ENCODE peak calls at places on chromosomes 4 and X, in eight cellular contexts. U is IMR-90, D is AG04450, E is psoas muscle, M is upper lobe of right lung, H is HCT116, G is breast epithelium, Q is cardiac muscle cell. I is an unnamed sample.

GRCh38 chr4:144575181-144575580 is 70.8 kb upstream of the HHIP start:
- DNase-seq in U (no peak), D (no peak), E (no peak), M (no peak), H (no peak), G (no peak), Q (peak), I (no peak)

GRCh38 chr4:165204462-165204830 is 2.9 kb upstream of the KLHL2 start:
- DNase-seq in U (peak), D (peak), E (no peak), M (no peak), H (no peak), G (no peak), Q (no peak), I (no peak)

GRCh38 chr4:865121-865465 is 39.2 kb upstream of the CPLX1 start:
- DNase-seq in U (no peak), D (no peak), E (no peak), M (no peak), H (no peak), G (no peak), Q (no peak), I (no peak)

GRCh38 chr4:155038459-155038858 is 170.0 kb upstream of the NPY2R start:
- DNase-seq in U (no peak), D (no peak), E (no peak), M (no peak), H (no peak), G (no peak), Q (no peak), I (no peak)

GRCh38 chrX:1914606-1915365 is 299.9 kb downstream of the ASMT start:
- DNase-seq in U (no peak), D (no peak), E (no peak), M (no peak), H (no peak), G (no peak), Q (no peak), I (no peak)

GRCh38 chr4:186770446-186771175 is 47.0 kb upstream of the FAT1 start:
- DNase-seq in U (peak), D (peak), E (no peak), M (no peak), H (no peak), G (no peak), Q (no peak), I (no peak)

GRCh38 chr4:87973283-87974169 is 2.0 kb upstream of the SPP1 start:
- DNase-seq in U (peak), D (peak), E (peak), M (no peak), H (peak), G (peak), Q (peak), I (no peak)

GRCh38 chrX:149527705-149528104 is 13.1 kb upstream of the EOLA1 start:
- DNase-seq in U (peak), D (no peak), E (no peak), M (no peak), H (no peak), G (no peak), Q (peak), I (no peak)

GRCh38 chrX:16873106-16873505 is 2.9 kb upstream of the RBBP7 start:
- DNase-seq in U (no peak), D (no peak), E (no peak), M (no peak), H (no peak), G (no peak), Q (no peak), I (no peak)

GRCh38 chrX:20252392-20253231 is 14.1 kb downstream of the RPS6KA3 start:
- DNase-seq in U (peak), D (no peak), E (peak), M (peak), H (peak), G (no peak), Q (peak), I (peak)

GRCh38 chr4:147943159-147943638 is 211.3 kb downstream of the ARHGAP10 start:
- DNase-seq in U (no peak), D (no peak), E (no peak), M (no peak), H (no peak), G (no peak), Q (no peak), I (no peak)

GRCh38 chr4:15077969-15078368 is 75.7 kb downstream of the CPEB2 start:
- DNase-seq in U (peak), D (peak), E (no peak), M (no peak), H (no peak), G (no peak), Q (no peak), I (no peak)

GRCh38 chr4:114178392-114178791 is 198.9 kb upstream of the ARSJ start:
- DNase-seq in U (no peak), D (no peak), E (no peak), M (no peak), H (no peak), G (no peak), Q (no peak), I (no peak)

GRCh38 chrX:15854080-15854655 is 445 bp downstream of the AP1S2 start:
- DNase-seq in U (no peak), D (no peak), E (peak), M (peak), H (no peak), G (peak), Q (peak), I (peak)

GRCh38 chrX:10974920-10975319 is 136.2 kb upstream of the HCCS start:
- DNase-seq in U (no peak), D (no peak), E (no peak), M (no peak), H (no peak), G (no peak), Q (no peak), I (no peak)

GRCh38 chr4:3871881-3872833 is 106.0 kb downstream of the ADRA2C start:
- DNase-seq in U (no peak), D (no peak), E (no peak), M (peak), H (no peak), G (no peak), Q (no peak), I (peak)

GRCh38 chr4:82499705-82500104 is 62.1 kb downstream of the TMEM150C start:
- DNase-seq in U (no peak), D (no peak), E (no peak), M (no peak), H (no peak), G (no peak), Q (no peak), I (no peak)

GRCh38 chr4:115323106-115323684 is 209.8 kb upstream of the NDST4 start:
- DNase-seq in U (no peak), D (no peak), E (no peak), M (no peak), H (no peak), G (no peak), Q (no peak), I (no peak)

GRCh38 chr4:115331241-115331640 is 217.8 kb upstream of the NDST4 start:
- DNase-seq in U (no peak), D (no peak), E (no peak), M (no peak), H (no peak), G (no peak), Q (no peak), I (no peak)

DNA sequence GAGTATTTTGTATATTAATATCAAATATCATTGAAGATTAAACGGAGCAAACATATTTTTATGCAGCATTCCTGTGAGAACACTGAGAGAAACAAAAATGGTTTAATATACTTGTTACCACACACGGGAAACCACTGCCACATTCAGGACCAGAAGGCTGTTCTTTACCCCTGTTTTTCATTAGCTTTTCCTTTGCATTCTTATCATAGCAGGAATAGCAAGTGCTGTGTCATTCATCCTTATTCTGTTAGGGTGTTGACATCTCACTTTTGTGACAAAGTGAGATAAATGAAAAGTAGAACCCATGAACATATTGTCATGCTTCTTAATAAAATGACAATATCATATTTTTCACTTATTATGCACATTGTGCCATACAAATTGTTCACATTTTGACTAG is 212.4 kb upstream of the NDST4 start:
- DNase-seq in U (no peak), D (no peak), E (no peak), M (no peak), H (no peak), G (no peak), Q (peak), I (no peak)
- TF ChIP-seq CTCF in U (no peak), D (no peak), E (no peak), M (no peak), H (no peak), G (no peak), Q (no peak), I (no peak)

GRCh38 chr4:109022941-109023340 is 260.1 kb upstream of the ETNPPL start:
- DNase-seq in U (peak), D (no peak), E (no peak), M (no peak), H (no peak), G (no peak), Q (no peak), I (no peak)

GRCh38 chr4:109025471-109026076 is 262.7 kb upstream of the ETNPPL start:
- DNase-seq in U (no peak), D (no peak), E (no peak), M (no peak), H (no peak), G (no peak), Q (no peak), I (no peak)

GRCh38 chr4:109027016-109027500 is 264.2 kb upstream of the ETNPPL start:
- DNase-seq in U (no peak), D (no peak), E (no peak), M (no peak), H (no peak), G (no peak), Q (no peak), I (no peak)

GRCh38 chr4:109029987-109030386 is 267.1 kb upstream of the ETNPPL start:
- DNase-seq in U (no peak), D (no peak), E (no peak), M (no peak), H (no peak), G (no peak), Q (no peak), I (no peak)

GRCh38 chr4:109026588-109026987 is 263.7 kb upstream of the ETNPPL start:
- DNase-seq in U (peak), D (peak), E (no peak), M (no peak), H (no peak), G (no peak), Q (no peak), I (no peak)
- H3K27ac ChIP-seq in U (no peak), D (no peak), E (no peak), M (no peak), H (no peak), G (no peak), Q (no peak), I (no peak)

DNA sequence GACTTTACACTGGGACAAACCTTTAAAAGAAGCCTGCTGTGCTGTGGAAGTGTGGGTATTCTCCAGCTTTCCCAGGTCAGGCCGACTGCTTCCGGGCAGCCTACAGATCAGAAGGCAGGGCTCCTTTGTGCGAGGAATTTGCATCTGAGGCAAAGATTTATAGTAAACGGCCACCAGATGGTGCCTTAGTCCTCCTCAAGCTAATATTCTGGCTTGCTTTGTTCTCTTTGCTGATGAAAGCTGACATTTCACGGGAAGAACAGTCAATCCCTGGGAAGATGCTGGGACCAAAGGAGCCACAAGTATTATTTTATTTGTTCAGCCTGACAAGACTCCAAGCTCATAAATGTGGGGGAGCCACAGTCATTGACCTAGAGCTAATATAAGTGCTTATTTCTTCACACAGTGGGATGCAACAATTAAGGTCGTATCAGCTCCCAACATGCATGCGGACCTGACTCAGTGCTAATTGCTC is 120.8 kb upstream of the TRIM2 start:
- DNase-seq in U (peak), D (peak), E (no peak), M (no peak), H (peak), G (peak), Q (peak), I (no peak)
- TF ChIP-seq CTCF in U (peak), D (peak), E (peak), M (peak), H (peak), G (peak), Q (peak), I (peak)

GRCh38 chr4:142160509-142160908 is 524.1 kb downstream of the IL15 start:
- DNase-seq in U (peak), D (no peak), E (no peak), M (no peak), H (no peak), G (no peak), Q (peak), I (no peak)
- H3K27ac ChIP-seq in U (no peak), D (no peak), E (no peak), M (no peak), H (no peak), G (no peak), Q (peak), I (no peak)

DNA sequence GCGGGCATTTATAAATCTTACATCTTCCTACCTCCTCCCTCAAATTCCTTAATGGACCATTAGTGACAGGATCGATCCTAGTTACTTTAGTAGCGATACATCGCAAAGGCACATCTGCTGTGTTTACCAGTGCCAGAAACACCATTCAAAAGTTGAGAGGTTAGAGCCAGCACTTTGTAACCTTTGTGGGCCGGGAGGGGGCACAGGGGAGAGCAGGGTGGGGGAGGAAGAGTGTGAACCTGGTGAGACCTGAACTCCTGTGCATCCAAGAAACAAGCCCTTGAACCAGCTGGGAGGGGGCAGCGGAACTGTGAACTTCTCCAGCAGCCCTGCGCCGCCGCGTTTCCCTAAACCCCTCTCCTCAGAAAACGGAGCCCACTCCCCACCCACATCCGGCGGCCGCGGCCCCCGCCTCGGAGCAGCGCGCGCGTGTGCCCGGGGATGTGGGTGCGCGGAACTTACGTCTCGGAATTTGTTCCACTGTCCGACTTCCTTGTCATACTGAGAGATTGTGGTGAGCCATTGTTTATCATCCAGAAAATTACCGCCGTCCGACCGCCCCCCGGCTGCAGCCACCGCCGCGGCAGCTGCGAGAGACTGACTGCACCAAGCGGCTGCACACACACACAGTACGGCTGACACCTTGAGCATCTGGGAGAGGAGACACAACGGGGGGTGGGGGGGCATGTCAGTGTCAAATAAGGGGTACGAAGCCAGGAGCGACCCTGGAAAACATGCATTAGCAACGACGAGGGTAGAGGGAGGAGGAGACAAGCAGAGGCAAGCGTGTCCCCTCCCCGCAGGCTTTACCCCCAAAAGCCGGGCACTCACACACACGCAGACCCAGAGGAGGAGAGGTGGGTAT is 539 bp downstream of the SPOCK3 start:
- DNase-seq in U (no peak), D (no peak), E (no peak), M (peak), H (no peak), G (no peak), Q (peak), I (no peak)
- TF ChIP-seq CTCF in U (no peak), D (no peak), E (no peak), M (no peak), H (no peak), G (no peak), Q (no peak), I (no peak)

DNA sequence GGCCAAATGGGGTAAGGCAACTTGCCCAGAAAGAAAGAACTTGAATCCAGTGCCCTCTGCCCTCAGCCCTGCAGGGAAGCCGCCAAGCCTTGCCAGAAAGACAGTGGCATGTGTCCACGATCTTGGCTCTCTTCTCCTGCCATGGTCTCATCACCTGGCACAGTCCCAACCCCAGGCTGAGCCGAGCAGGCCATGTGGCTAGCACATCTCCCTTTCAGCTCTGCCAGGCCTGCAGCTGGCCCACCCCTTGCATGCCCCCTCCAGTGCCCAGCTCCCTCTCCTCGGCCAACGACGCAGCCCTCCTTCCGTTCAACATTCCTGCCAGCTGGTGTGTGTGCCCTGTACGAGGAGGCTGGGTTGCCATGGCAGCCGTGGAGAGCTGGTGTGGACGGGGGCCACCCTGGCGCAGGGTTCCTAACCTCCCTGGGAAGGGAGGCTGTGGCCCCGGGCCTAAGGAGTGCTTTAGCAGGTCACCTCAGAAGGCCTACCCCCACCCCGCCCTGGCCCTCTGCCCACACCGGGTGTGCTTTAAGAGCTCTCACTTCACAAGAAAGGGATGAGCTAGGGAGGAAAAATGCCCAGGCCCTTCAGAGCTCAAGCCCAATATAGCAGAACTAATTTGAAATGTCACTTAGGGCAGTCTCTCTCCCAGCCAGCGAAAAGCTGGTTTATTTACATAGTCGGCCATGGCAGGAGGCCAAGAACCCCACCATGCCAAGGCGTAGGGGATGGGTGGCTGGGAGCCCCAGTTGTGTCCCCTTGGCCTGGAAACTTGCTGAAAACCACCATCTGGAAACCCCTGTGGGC is 73.1 kb upstream of the PJA1 start:
- DNase-seq in U (no peak), D (no peak), E (no peak), M (no peak), H (no peak), G (no peak), Q (peak), I (no peak)
- H3K27ac ChIP-seq in U (no peak), D (no peak), E (no peak), M (no peak), H (no peak), G (no peak), Q (no peak), I (no peak)

GRCh38 chrX:125436855-125437254 is 117.2 kb downstream of the TEX13C start:
- DNase-seq in U (no peak), D (no peak), E (no peak), M (no peak), H (no peak), G (no peak), Q (peak), I (no peak)
- TF ChIP-seq CTCF in U (peak), D (no peak), E (no peak), M (peak), H (no peak), G (no peak), Q (no peak), I (no peak)

GRCh38 chr4:139314047-139314800 is 11.9 kb upstream of the NDUFC1 start:
- DNase-seq in U (no peak), D (no peak), E (no peak), M (no peak), H (no peak), G (no peak), Q (no peak), I (no peak)

GRCh38 chr4:139315221-139315675 is 13.0 kb upstream of the NDUFC1 start:
- DNase-seq in U (no peak), D (no peak), E (no peak), M (no peak), H (no peak), G (no peak), Q (no peak), I (no peak)

GRCh38 chr4:139312552-139313332 is 10.5 kb upstream of the NDUFC1 start:
- DNase-seq in U (no peak), D (no peak), E (no peak), M (no peak), H (no peak), G (no peak), Q (no peak), I (no peak)

GRCh38 chr4:139316733-139317132 is 14.5 kb upstream of the NDUFC1 start:
- DNase-seq in U (no peak), D (no peak), E (no peak), M (no peak), H (no peak), G (no peak), Q (no peak), I (no peak)

DNA sequence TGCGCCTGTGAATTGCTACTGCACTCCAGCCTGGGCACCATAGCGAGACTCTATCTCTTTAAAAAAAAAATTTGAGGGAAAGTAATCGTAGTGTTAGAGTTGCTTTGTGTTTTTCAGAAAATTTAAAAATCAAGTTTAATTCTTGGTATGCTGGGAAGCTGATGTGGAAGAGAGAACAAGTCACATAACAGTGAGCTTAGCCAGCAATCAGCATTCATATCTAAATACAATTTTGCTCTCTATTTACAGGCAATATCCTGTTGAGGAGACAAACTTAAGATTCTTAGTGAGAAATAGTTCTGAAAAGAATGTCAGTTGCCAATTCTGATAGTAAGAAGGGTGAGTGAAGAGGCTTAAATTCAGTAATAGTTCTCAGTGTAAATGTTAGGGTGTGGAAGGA is 9.6 kb upstream of the NDUFC1 start:
- DNase-seq in U (no peak), D (no peak), E (no peak), M (no peak), H (no peak), G (no peak), Q (no peak), I (no peak)
- H3K27ac ChIP-seq in U (no peak), D (no peak), E (no peak), M (no peak), H (no peak), G (no peak), Q (peak), I (no peak)

I was measured in coronary artery.